ENCODE peak calls at places on chromosomes 4 and X, in eight cellular contexts. G is HepG2, M is neural progenitor cell, N is transverse colon, E is thyroid gland, X is left lung, D is coronary artery, P is body of pancreas. A is an unnamed sample.

GRCh38 chr4:151866266-151866918 is 105.6 kb upstream of the GATB start:
- DNase-seq in G (no peak), M (no peak), N (no peak), E (no peak), X (no peak), D (no peak), P (no peak), A (no peak)

GRCh38 chr4:139595989-139596679 is 40.1 kb upstream of the SETD7 start:
- DNase-seq in G (no peak), M (no peak), N (no peak), E (no peak), X (no peak), D (no peak), P (no peak), A (no peak)

GRCh38 chr4:41880022-41880837 is 55.0 kb upstream of the TMEM33 start:
- DNase-seq in G (no peak), M (peak; percentile 39), N (no peak), E (no peak), X (no peak), D (no peak), P (no peak), A (no peak)

GRCh38 chr4:146477054-146477453 is 44.7 kb downstream of the SLC10A7 start:
- DNase-seq in G (no peak), M (no peak), N (no peak), E (no peak), X (no peak), D (no peak), P (no peak), A (no peak)

GRCh38 chr4:17010426-17011087 is 112.1 kb upstream of the LDB2 start:
- DNase-seq in G (no peak), M (no peak), N (no peak), E (no peak), X (no peak), D (no peak), P (no peak), A (no peak)

GRCh38 chr4:8914461-8915171 is 43.0 kb upstream of the HMX1 start:
- DNase-seq in G (no peak), M (no peak), N (no peak), E (no peak), X (peak; percentile 15), D (peak; percentile 53), P (peak; percentile 4), A (no peak)

GRCh38 chr4:57023104-57023503 is 44.4 kb downstream of the POLR2B start:
- DNase-seq in G (no peak), M (no peak), N (no peak), E (no peak), X (no peak), D (no peak), P (no peak), A (no peak)

GRCh38 chrX:21963736-21964135 is 23.2 kb downstream of the SMS start:
- DNase-seq in G (no peak), M (no peak), N (no peak), E (peak; percentile 68), X (no peak), D (no peak), P (no peak), A (no peak)

DNA sequence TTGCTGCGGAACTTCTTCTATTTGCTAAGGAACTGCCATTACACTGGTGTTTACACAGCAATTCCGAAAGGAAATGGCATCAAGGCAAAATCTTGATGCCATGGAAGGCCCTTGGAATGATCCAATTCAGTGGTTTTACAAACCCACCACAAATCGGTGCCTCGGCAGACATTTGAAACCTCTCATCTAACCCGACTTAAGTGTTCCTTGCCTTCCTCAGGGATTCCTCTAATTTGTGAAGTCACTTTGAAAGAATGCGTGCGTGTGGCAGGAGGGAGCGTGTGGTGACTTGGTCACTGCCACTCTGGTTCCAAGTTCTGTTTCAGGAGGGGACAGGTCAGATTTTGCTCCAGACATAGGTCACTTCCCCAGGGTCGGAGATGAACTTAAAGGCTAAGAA is 4.8 kb downstream of the NOP14 start:
- DNase-seq in G (no peak), M (no peak), N (no peak), E (peak; percentile 38), X (no peak), D (no peak), P (no peak), A (no peak)
- TF ChIP-seq CTCF in G (no peak), M (no peak), N (no peak), E (no peak), X (no peak), D (no peak), P (no peak), A (no peak)

GRCh38 chr4:2714071-2714770 is 41.9 kb downstream of the TNIP2 start:
- DNase-seq in G (no peak), M (no peak), N (no peak), E (peak; percentile 81), X (peak; percentile 28), D (no peak), P (no peak), A (no peak)
- H3K27ac ChIP-seq in G (no peak overlapping the region), M (no peak overlapping the region), N (no peak overlapping the region), E (peak overlapping the region; percentile 68), X (peak overlapping the region; percentile 59), D (peak overlapping the region; percentile 67), P (peak overlapping the region; percentile 68), A (no peak overlapping the region)

GRCh38 chr4:111798840-111799239 is 346.4 kb upstream of the FAM241A start:
- DNase-seq in G (no peak), M (peak; percentile 57), N (no peak), E (no peak), X (no peak), D (no peak), P (no peak), A (peak; percentile 17)
- TF ChIP-seq CTCF in G (no peak), M (peak; percentile 64), N (no peak), E (no peak), X (no peak), D (no peak), P (no peak), A (peak; percentile 51)

GRCh38 chr4:67713531-67714247 is 12.7 kb upstream of the UBA6 start:
- DNase-seq in G (no peak), M (no peak), N (no peak), E (peak; percentile 17), X (no peak), D (no peak), P (no peak), A (no peak)
- H3K27ac ChIP-seq in G (no peak overlapping the region), M (no peak overlapping the region), N (no peak overlapping the region), E (peak overlapping the region; percentile 46), X (no peak overlapping the region), D (no peak overlapping the region), P (no peak overlapping the region), A (no peak overlapping the region)

GRCh38 chrX:76918033-76918432 is 490.5 kb downstream of the MAGEE1 start:
- DNase-seq in G (no peak), M (no peak), N (no peak), E (no peak), X (no peak), D (no peak), P (no peak), A (no peak)
- TF ChIP-seq CTCF in G (no peak), M (no peak), N (no peak), E (no peak), X (no peak), D (no peak), P (no peak), A (no peak)

GRCh38 chr4:144646523-144647094 is 653 bp downstream of the HHIP start:
- DNase-seq in G (no peak), M (peak; percentile 58), N (no peak), E (no peak), X (no peak), D (no peak), P (peak; percentile 30), A (peak; percentile 70)
- H3K27ac ChIP-seq in G (no peak overlapping the region), M (no peak overlapping the region), N (peak overlapping the region; percentile 36), E (no peak overlapping the region), X (peak overlapping the region; percentile 51), D (no peak overlapping the region), P (no peak overlapping the region), A (peak overlapping the region; percentile 42)